ENCODE peak calls at places on chromosomes 11 and 22, in nine cellular contexts. G is fibroblast of pulmonary artery, Y is OCI-LY7, Z is dorsolateral prefrontal cortex, L is epithelial cell of esophagus, D is prostate gland, F is IMR-90, Q is AG04449, K is fibroblast of villous mesenchyme. A is an unnamed sample.

GRCh38 chr11:8989411-8989810 is 14.4 kb downstream of the NRIP3 start:
- DNase-seq in G (peak; percentile 55), Y (no peak), Z (no peak), L (peak; percentile 17), D (no peak), F (peak; percentile 57), Q (no peak), K (peak; percentile 18), A (no peak)

GRCh38 chr11:120710354-120711187 is 199.0 kb downstream of the GRIK4 start:
- DNase-seq in G (peak; percentile 84), Y (no peak), Z (peak; percentile 66), L (peak; percentile 65), D (no peak), F (peak; percentile 87), Q (peak; percentile 9), K (peak; percentile 95), A (peak; percentile 34)

GRCh38 chr11:77073328-77074001 is 6.7 kb downstream of the CAPN5 start:
- DNase-seq in G (peak; percentile 94), Y (no peak), Z (peak; percentile 52), L (peak; percentile 58), D (peak; percentile 38), F (peak; percentile 94), Q (peak; percentile 49), K (peak; percentile 98), A (no peak)

GRCh38 chr22:24725736-24726135 is 48.8 kb downstream of the PIWIL3 start:
- DNase-seq in G (no peak), Y (no peak), Z (no peak), L (no peak), D (no peak), F (no peak), Q (no peak), K (no peak), A (no peak)

GRCh38 chr11:96204721-96205459 is 138.1 kb downstream of the MAML2 start:
- DNase-seq in G (no peak), Y (no peak), Z (no peak), L (no peak), D (no peak), F (no peak), Q (no peak), K (no peak), A (no peak)

GRCh38 chr11:34028407-34028804 is 23.1 kb upstream of the CAPRIN1 start:
- DNase-seq in G (no peak), Y (no peak), Z (peak; percentile 46), L (peak; percentile 8), D (no peak), F (peak; percentile 8), Q (no peak), K (no peak), A (no peak)

GRCh38 chr22:33923660-33924246 is 3.5 kb upstream of the LARGE1 start:
- DNase-seq in G (peak; percentile 84), Y (peak; percentile 87), Z (peak; percentile 45), L (peak; percentile 55), D (peak; percentile 74), F (peak; percentile 74), Q (no peak), K (peak; percentile 66), A (peak; percentile 46)

GRCh38 chr11:12746593-12747097 is 72.4 kb downstream of the TEAD1 start:
- DNase-seq in G (peak; percentile 93), Y (no peak), Z (no peak), L (peak; percentile 81), D (no peak), F (peak; percentile 93), Q (no peak), K (peak; percentile 88), A (peak; percentile 62)

GRCh38 chr11:120102862-120103118 is 35.1 kb downstream of the TRIM29 start:
- DNase-seq in G (no peak), Y (no peak), Z (no peak), L (no peak), D (no peak), F (no peak), Q (no peak), K (no peak), A (no peak)

GRCh38 chr22:31122532-31123291 is at the start of gene INPP5J:
- DNase-seq in G (peak; percentile 49), Y (no peak), Z (peak; percentile 61), L (peak; percentile 67), D (peak; percentile 55), F (peak; percentile 50), Q (no peak), K (peak; percentile 41), A (peak; percentile 42)

GRCh38 chr11:108967571-108967970 is 302.7 kb downstream of the DDX10 start:
- DNase-seq in G (no peak), Y (no peak), Z (peak; percentile 62), L (no peak), D (no peak), F (no peak), Q (no peak), K (peak; percentile 79), A (no peak)

GRCh38 chr22:49968831-49969661 is 8.5 kb downstream of the PIM3 start:
- DNase-seq in G (no peak), Y (no peak), Z (peak; percentile 34), L (no peak), D (no peak), F (no peak), Q (no peak), K (no peak), A (no peak)

GRCh38 chr11:128720522-128720985 is 26.7 kb downstream of the FLI1 start:
- DNase-seq in G (peak; percentile 47), Y (peak; percentile 90), Z (no peak), L (no peak), D (no peak), F (no peak), Q (no peak), K (no peak), A (peak; percentile 14)

GRCh38 chr11:8699903-8700302 is 17.3 kb downstream of the RPL27A start:
- DNase-seq in G (peak; percentile 73), Y (no peak), Z (peak; percentile 74), L (peak; percentile 20), D (no peak), F (peak; percentile 55), Q (no peak), K (no peak), A (no peak)

GRCh38 chr22:48574776-48575566 is 1252.7 kb downstream of the BRD1 start:
- DNase-seq in G (peak; percentile 3), Y (no peak), Z (no peak), L (no peak), D (peak; percentile 40), F (no peak), Q (no peak), K (no peak), A (peak; percentile 84)
- TF ChIP-seq CTCF in G (no peak), Y (no peak), Z (peak; percentile 69), L (no peak), D (peak; percentile 81), F (peak; percentile 12), Q (peak; percentile 80), K (no peak), A (peak; percentile 79)

DNA sequence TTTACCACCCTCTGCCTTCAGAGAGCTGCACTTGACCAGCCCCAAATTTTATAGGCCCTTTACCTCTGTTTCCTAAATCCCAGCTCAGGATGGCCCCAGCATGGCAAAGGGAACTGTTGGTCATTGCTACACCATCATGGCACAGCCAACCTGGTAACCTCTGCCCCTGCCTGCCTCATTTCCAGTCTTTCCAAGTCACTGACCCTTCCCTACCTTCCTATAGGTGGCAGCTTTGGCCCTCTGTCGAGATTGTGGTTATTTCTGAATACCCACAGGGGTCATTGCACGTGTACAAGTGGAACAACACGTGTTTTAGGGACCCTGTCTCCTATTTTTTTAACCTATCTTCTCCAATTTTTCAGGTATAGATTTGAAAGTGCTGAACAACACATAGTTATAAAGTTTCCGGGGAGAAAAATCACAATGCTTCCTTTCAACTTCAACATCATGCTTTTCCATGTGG is 2.8 kb downstream of the GALNT18 start:
- DNase-seq in G (no peak), Y (no peak), Z (no peak), L (no peak), D (no peak), F (no peak), Q (no peak), K (no peak), A (no peak)
- TF ChIP-seq CTCF in G (no peak), Y (peak; percentile 19), Z (no peak), L (peak; percentile 15), D (no peak), F (no peak), Q (no peak), K (peak; percentile 6), A (no peak)

DNA sequence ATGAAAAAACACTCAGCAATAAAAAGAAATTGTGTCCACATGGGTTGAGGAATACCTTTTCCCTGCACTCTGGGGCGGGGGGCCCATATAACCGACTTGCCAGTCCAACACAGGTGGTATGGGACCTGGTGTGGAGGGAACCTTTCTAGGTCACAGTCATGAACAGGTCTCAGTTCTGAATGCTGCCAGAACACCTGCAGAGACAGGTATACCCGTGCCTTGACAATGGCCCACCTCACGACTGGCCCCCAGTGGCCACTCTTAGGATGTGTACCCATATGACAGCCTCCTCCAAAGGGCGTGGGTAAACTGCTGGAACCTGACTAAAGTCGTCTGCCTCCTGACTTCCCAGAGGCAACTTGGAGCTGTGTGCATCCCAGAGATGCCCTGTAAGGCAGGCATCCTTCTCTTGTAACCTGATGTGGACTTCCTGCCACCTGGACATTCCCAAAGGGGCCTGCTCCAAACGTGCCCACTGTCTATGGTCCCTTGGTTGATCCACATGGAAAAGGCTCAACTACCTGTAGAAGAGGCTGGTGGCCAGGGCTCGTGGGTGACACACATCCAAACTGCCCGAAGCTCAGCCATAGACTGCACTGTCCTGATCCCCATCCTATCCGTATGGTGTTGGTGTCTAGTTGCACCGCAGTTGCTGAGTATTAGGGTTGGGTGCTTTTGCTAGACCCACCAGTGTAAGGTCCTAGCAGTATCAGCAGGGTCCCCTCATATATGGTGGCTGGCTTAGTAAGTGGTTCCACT is 859.3 kb downstream of the BRD1 start:
- DNase-seq in G (no peak), Y (peak; percentile 17), Z (peak; percentile 26), L (no peak), D (peak; percentile 28), F (no peak), Q (no peak), K (no peak), A (peak; percentile 50)
- TF ChIP-seq CTCF in G (no peak), Y (peak; percentile 68), Z (peak; percentile 38), L (no peak), D (peak; percentile 47), F (no peak), Q (peak; percentile 4), K (no peak), A (peak; percentile 80)

GRCh38 chr11:22807391-22807790 is 22.2 kb downstream of the SVIP start:
- DNase-seq in G (no peak), Y (no peak), Z (no peak), L (no peak), D (no peak), F (no peak), Q (no peak), K (no peak), A (no peak)
- TF ChIP-seq CTCF in G (no peak), Y (no peak), Z (no peak), L (no peak), D (no peak), F (no peak), Q (no peak), K (no peak), A (no peak)

A was measured in progenitor cell of endocrine pancreas.